ENCODE peak calls at places on chromosome 3, in four cellular contexts. One of them, this sample, is unnamed.

GRCh38 chr3:165185707-165186327 is 10.4 kb downstream of the SLITRK3 start:
- DNase-seq in H1: no peak
- DNase-seq in GM12878: peak; percentile 0
- DNase-seq in suprapubic skin: peak; percentile 55
- DNase-seq in this sample: peak; percentile 66

GRCh38 chr3:21561472-21561871 is 189.5 kb downstream of the ZNF385D start:
- DNase-seq in suprapubic skin: no peak
- DNase-seq in GM12878: no peak
- DNase-seq in H1: no peak
- DNase-seq in this sample: no peak

GRCh38 chr3:182755308-182756106 is 37.8 kb upstream of the ATP11B start:
- DNase-seq in GM12878: no peak
- DNase-seq in suprapubic skin: no peak
- DNase-seq in H1: no peak
- DNase-seq in this sample: no peak

GRCh38 chr3:184663756-184664155 is 48.1 kb downstream of the MAGEF1 start:
- DNase-seq in suprapubic skin: no peak
- DNase-seq in H1: no peak
- DNase-seq in GM12878: no peak
- DNase-seq in this sample: no peak

GRCh38 chr3:99534951-99535704 is 103.3 kb upstream of the COL8A1 start:
- DNase-seq in H1: no peak
- DNase-seq in suprapubic skin: no peak
- DNase-seq in GM12878: no peak
- DNase-seq in this sample: no peak

GRCh38 chr3:187902938-187903337 is 157.7 kb upstream of the BCL6 start:
- DNase-seq in H1: no peak
- DNase-seq in GM12878: no peak
- DNase-seq in suprapubic skin: no peak
- DNase-seq in this sample: no peak

GRCh38 chr3:42202239-42202865 is 63.6 kb downstream of the CCK start:
- DNase-seq in GM12878: no peak
- DNase-seq in suprapubic skin: no peak
- DNase-seq in H1: no peak
- DNase-seq in this sample: no peak

GRCh38 chr3:131630812-131631211 is 128.0 kb upstream of the MRPL3 start:
- DNase-seq in GM12878: no peak
- DNase-seq in suprapubic skin: no peak
- DNase-seq in H1: no peak
- DNase-seq in this sample: no peak

GRCh38 chr3:146530609-146531008 is 13.8 kb downstream of the PLSCR1 start:
- DNase-seq in GM12878: no peak
- DNase-seq in H1: no peak
- DNase-seq in suprapubic skin: no peak
- DNase-seq in this sample: no peak
- TF ChIP-seq EP300 in GM12878: no peak
- TF ChIP-seq EP300 in H1: no peak
- TF ChIP-seq EP300 in suprapubic skin: no peak
- TF ChIP-seq EP300 in this sample: no peak

GRCh38 chr3:157239082-157239704 is 79.2 kb upstream of the CCNL1 start:
- DNase-seq in suprapubic skin: no peak
- DNase-seq in GM12878: peak; percentile 8
- DNase-seq in H1: peak; percentile 34
- DNase-seq in this sample: peak; percentile 77
- TF ChIP-seq EP300 in suprapubic skin: no peak
- TF ChIP-seq EP300 in GM12878: no peak
- TF ChIP-seq EP300 in H1: no peak
- TF ChIP-seq EP300 in this sample: no peak

GRCh38 chr3:124821356-124821755 is 65.8 kb downstream of the ITGB5 start:
- DNase-seq in GM12878: no peak
- DNase-seq in H1: no peak
- DNase-seq in suprapubic skin: peak; percentile 41
- DNase-seq in this sample: no peak
- TF ChIP-seq EP300 in GM12878: no peak
- TF ChIP-seq EP300 in H1: no peak
- TF ChIP-seq EP300 in suprapubic skin: no peak
- TF ChIP-seq EP300 in this sample: no peak

GRCh38 chr3:123660900-123661299 is 76.0 kb upstream of the HACD2 start:
- DNase-seq in GM12878: no peak
- DNase-seq in H1: no peak
- DNase-seq in suprapubic skin: peak; percentile 83
- DNase-seq in this sample: peak; percentile 98
- TF ChIP-seq EP300 in GM12878: no peak
- TF ChIP-seq EP300 in H1: no peak
- TF ChIP-seq EP300 in suprapubic skin: peak; percentile 80
- TF ChIP-seq EP300 in this sample: peak; percentile 89